ENCODE peak calls at places on chromosomes 12 and 14, in four cellular contexts. E, H, F and J are unnamed samples. For H3K27me3 and H3K36me3, the result is how much of the 10 kb centered on the place peaks cover.

GRCh38 chr12:46664771-46665287 is 161.0 kb downstream of the SLC38A4 start:
- DNase-seq in E (peak), H (no peak), F (peak), J (no peak)

GRCh38 chr14:105315211-105315721 is 718 bp downstream of the PACS2 start:
- DNase-seq in F (peak), E (no peak), H (no peak), J (peak)

GRCh38 chr12:68790081-68790951 is 17.7 kb upstream of the MDM2 start:
- DNase-seq in H (no peak), F (no peak), E (no peak), J (no peak)

GRCh38 chr12:116495260-116495659 is 63.9 kb upstream of the MAP1LC3B2 start:
- DNase-seq in F (no peak), E (peak), H (no peak), J (no peak)

GRCh38 chr12:121465921-121466799 is 66.2 kb downstream of the RNF34 start:
- DNase-seq in E (no peak), H (no peak), F (peak), J (peak)

GRCh38 chr14:23520899-23521521 is 30.6 kb downstream of the ZFHX2 start:
- DNase-seq in F (no peak), H (no peak), E (no peak), J (peak)

GRCh38 chr14:99318091-99318958 is 46.3 kb upstream of the BCL11B start:
- DNase-seq in E (no peak), F (no peak), H (no peak), J (peak)

GRCh38 chr12:47742253-47742825 is 16.3 kb downstream of the RAPGEF3 start:
- DNase-seq in F (peak), E (no peak), H (peak), J (peak)

GRCh38 chr12:20492251-20492728 is 124.0 kb downstream of the PDE3A start:
- DNase-seq in F (peak), E (no peak), H (no peak), J (no peak)

GRCh38 chr14:55802986-55803431 is 223.0 kb downstream of the KTN1 start:
- DNase-seq in E (no peak), F (peak), H (no peak), J (no peak)

GRCh38 chr12:132433641-132434395 is 56.1 kb upstream of the FBRSL1 start:
- DNase-seq in H (no peak), E (no peak), F (no peak), J (peak)

GRCh38 chr14:23024612-23025075 is 10.1 kb downstream of the PSMB5 start:
- DNase-seq in H (no peak), E (no peak), F (no peak), J (no peak)

GRCh38 chr12:6253278-6253677 is 53.1 kb downstream of the CD9 start:
- DNase-seq in F (no peak), H (no peak), E (no peak), J (no peak)

GRCh38 chr12:42162198-42162597 is 17.5 kb upstream of the GXYLT1 start:
- DNase-seq in E (no peak), H (no peak), F (no peak), J (no peak)

GRCh38 chr14:77151245-77151644 is 9.7 kb upstream of the ZDHHC22 start:
- DNase-seq in F (peak), E (no peak), H (no peak), J (peak)

GRCh38 chr12:46908936-46909635 is 83.3 kb upstream of the SLC38A4 start:
- DNase-seq in H (no peak), F (no peak), E (no peak), J (no peak)

GRCh38 chr12:132163911-132164288 is 19.6 kb downstream of the NOC4L start:
- DNase-seq in E (no peak), F (no peak), H (no peak), J (no peak)

GRCh38 chr14:96424104-96424989 is 32.4 kb downstream of the AK7 start:
- DNase-seq in F (peak), H (peak), E (peak), J (peak)

GRCh38 chr14:90191154-90191553 is 65.2 kb upstream of the PSMC1 start:
- DNase-seq in E (no peak), F (no peak), H (no peak), J (no peak)
- H3K27me3 ChIP-seq in E (under half), F (under half), H (under half), J (under half)

DNA sequence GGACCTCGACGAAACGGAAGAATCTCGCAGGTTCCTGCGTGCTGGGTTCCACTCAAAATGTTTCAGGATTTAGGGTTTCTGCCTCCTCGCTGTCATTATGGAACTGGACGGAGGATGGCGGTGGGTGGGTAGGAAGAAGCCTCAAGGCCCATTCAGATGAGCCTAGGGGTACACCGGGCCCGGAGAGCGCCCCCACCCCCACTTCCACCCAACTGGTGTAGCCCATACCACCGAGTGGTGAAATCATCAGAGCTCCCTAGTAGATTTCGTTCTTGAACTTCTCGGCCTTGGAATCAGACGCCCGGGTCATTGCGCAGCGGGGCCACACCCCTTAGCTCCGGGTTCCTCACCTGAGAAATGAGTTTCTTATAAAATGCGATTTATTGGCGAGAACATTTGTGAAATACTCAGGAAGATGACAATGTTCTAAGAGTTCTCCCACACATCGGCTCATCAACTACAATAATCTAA is 13.3 kb upstream of the TBX3 start:
- DNase-seq in H (no peak), F (no peak), E (no peak), J (peak)
- H3K4me3 ChIP-seq in H (no peak), F (no peak), E (no peak), J (no peak)

GRCh38 chr12:109239179-109239578 is 69.9 kb downstream of the FOXN4 start:
- DNase-seq in H (no peak), E (no peak), F (no peak), J (no peak)
- H3K36me3 ChIP-seq in H (under half), E (under half), F (under half), J (under half)

DNA sequence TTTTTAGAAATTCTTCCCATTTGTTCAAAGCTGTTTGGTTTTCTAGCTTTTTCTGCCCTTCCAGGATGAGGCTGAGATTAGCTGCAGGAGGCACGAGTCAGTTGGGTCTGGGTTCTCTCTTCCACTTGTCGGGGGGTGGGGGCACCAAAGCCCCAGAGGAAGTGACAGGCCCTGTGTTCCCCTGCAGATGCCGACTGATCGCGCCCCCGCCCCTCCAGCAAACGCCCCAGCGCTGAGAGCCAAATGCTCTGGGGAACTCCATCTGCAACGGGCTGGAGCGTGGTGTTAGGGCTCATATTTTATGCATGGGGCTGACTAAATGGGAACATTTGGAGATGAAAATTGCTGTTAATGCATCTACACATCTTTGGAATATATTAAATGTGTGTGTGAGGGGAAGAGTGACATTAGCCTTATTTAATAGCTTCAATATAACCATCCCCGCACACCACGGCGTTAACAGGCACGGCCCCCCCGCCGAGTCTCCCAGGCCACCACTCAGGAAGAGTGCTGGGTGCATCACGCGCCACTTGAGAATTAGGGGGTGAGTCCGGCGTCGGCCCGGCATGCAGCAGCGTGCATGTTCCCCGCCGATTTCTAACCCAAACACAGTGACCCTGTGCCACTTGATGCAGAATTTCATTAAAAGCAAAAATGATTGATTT is 164.9 kb upstream of the RTL1 start:
- DNase-seq in H (no peak), E (no peak), F (no peak), J (peak)
- H3K27me3 ChIP-seq in H (under half), E (under half), F (under half), J (under half)

GRCh38 chr14:45679852-45680251 is 426.9 kb upstream of the MIS18BP1 start:
- DNase-seq in H (no peak), F (peak), E (peak), J (no peak)
- H3K4me3 ChIP-seq in H (no peak), F (no peak), E (no peak), J (no peak)

DNA sequence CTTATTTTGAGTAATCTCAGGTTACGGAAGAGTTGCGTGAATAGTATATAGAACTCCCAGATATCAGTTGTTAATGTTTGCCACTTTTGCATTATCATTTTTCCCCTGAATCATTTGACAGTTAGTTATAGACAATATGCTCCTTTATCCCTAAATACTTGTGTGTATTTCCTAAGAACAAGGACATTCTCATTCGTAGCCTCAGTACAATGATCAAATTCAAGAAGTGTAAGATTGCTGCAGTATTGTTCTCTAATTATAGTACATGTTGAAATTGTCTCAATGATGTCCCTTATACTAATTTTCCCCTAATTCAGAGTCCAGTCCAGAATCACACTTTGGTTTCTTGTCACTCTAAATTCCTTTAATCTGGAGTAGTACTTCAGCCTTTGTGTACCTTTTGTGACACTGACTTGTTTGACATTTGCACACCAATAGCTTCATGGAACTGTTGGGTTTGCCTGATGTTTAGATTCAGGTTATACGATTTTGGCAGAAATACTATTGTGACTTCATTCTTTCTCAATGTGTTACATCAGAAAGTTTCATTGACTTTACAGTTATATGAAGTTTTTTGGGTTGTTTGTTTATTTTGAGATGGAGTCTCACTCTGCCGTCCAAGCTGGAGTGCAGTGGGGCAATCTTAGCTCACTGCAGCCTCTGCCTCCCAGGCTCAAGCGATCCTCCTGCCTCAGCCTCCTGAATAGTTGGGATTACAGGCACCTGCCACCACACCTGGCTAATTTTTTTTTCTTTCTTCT is 13.1 kb downstream of the DYNC1H1 start:
- DNase-seq in H (no peak), F (no peak), E (no peak), J (no peak)
- H3K36me3 ChIP-seq in H (under half), F (under half), E (under half), J (under half)